ENCODE peak calls at places on chromosome 12, in nine cellular contexts. One of them, this sample, is unnamed.

GRCh38 chr12:24088751-24089150 is 139.3 kb upstream of the SOX5 start:
- DNase-seq in IMR-90: peak; percentile 59
- DNase-seq in uterus: no peak
- DNase-seq in heart left ventricle: no peak
- DNase-seq in transverse colon: no peak
- DNase-seq in A549: no peak
- DNase-seq in testis: no peak
- DNase-seq in thyroid gland: no peak
- DNase-seq in HCT116: no peak
- DNase-seq in this sample: no peak

GRCh38 chr12:50333441-50333840 is 50.1 kb upstream of the LIMA1 start:
- DNase-seq in IMR-90: no peak
- DNase-seq in uterus: no peak
- DNase-seq in heart left ventricle: no peak
- DNase-seq in transverse colon: no peak
- DNase-seq in A549: no peak
- DNase-seq in testis: no peak
- DNase-seq in thyroid gland: no peak
- DNase-seq in HCT116: no peak
- DNase-seq in this sample: no peak

GRCh38 chr12:108117163-108117849 is 11.8 kb upstream of the WSCD2 start:
- DNase-seq in IMR-90: no peak
- DNase-seq in uterus: no peak
- DNase-seq in heart left ventricle: no peak
- DNase-seq in transverse colon: no peak
- DNase-seq in A549: peak; percentile 13
- DNase-seq in testis: no peak
- DNase-seq in thyroid gland: no peak
- DNase-seq in HCT116: no peak
- DNase-seq in this sample: no peak

GRCh38 chr12:98998697-98999299 is 353.7 kb downstream of the APAF1 start:
- DNase-seq in IMR-90: peak; percentile 38
- DNase-seq in uterus: no peak
- DNase-seq in heart left ventricle: no peak
- DNase-seq in transverse colon: no peak
- DNase-seq in A549: peak; percentile 47
- DNase-seq in testis: no peak
- DNase-seq in thyroid gland: no peak
- DNase-seq in HCT116: peak; percentile 12
- DNase-seq in this sample: no peak

GRCh38 chr12:34298176-34298970 is 276.1 kb downstream of the ALG10 start:
- DNase-seq in IMR-90: no peak
- DNase-seq in uterus: no peak
- DNase-seq in heart left ventricle: no peak
- DNase-seq in transverse colon: no peak
- DNase-seq in A549: no peak
- DNase-seq in testis: no peak
- DNase-seq in thyroid gland: no peak
- DNase-seq in HCT116: no peak
- DNase-seq in this sample: no peak

GRCh38 chr12:124496584-124496983 is 70.8 kb downstream of the NCOR2 start:
- DNase-seq in IMR-90: peak; percentile 28
- DNase-seq in uterus: no peak
- DNase-seq in heart left ventricle: no peak
- DNase-seq in transverse colon: no peak
- DNase-seq in A549: peak; percentile 48
- DNase-seq in testis: no peak
- DNase-seq in thyroid gland: no peak
- DNase-seq in HCT116: no peak
- DNase-seq in this sample: no peak

GRCh38 chr12:116483959-116484699 is 75.1 kb upstream of the MAP1LC3B2 start:
- DNase-seq in IMR-90: no peak
- DNase-seq in uterus: peak; percentile 68
- DNase-seq in heart left ventricle: no peak
- DNase-seq in transverse colon: no peak
- DNase-seq in A549: no peak
- DNase-seq in testis: peak; percentile 52
- DNase-seq in thyroid gland: no peak
- DNase-seq in HCT116: no peak
- DNase-seq in this sample: no peak

GRCh38 chr12:51994959-51995358 is 11.8 kb upstream of the TAMALIN start:
- DNase-seq in IMR-90: peak; percentile 57
- DNase-seq in uterus: no peak
- DNase-seq in heart left ventricle: no peak
- DNase-seq in transverse colon: no peak
- DNase-seq in A549: no peak
- DNase-seq in testis: no peak
- DNase-seq in thyroid gland: no peak
- DNase-seq in HCT116: no peak
- DNase-seq in this sample: no peak

GRCh38 chr12:104290855-104291254 is 12.7 kb upstream of the EID3 start:
- DNase-seq in IMR-90: no peak
- DNase-seq in uterus: no peak
- DNase-seq in heart left ventricle: no peak
- DNase-seq in transverse colon: no peak
- DNase-seq in A549: peak; percentile 65
- DNase-seq in testis: no peak
- DNase-seq in thyroid gland: no peak
- DNase-seq in HCT116: no peak
- DNase-seq in this sample: no peak

GRCh38 chr12:132169376-132169775 is 25.1 kb downstream of the NOC4L start:
- DNase-seq in IMR-90: no peak
- DNase-seq in uterus: no peak
- DNase-seq in heart left ventricle: no peak
- DNase-seq in transverse colon: no peak
- DNase-seq in A549: no peak
- DNase-seq in testis: no peak
- DNase-seq in thyroid gland: no peak
- DNase-seq in HCT116: no peak
- DNase-seq in this sample: no peak

GRCh38 chr12:92076106-92076505 is 69.5 kb downstream of the BTG1 start:
- DNase-seq in IMR-90: no peak
- DNase-seq in uterus: no peak
- DNase-seq in heart left ventricle: no peak
- DNase-seq in transverse colon: no peak
- DNase-seq in A549: no peak
- DNase-seq in testis: no peak
- DNase-seq in thyroid gland: no peak
- DNase-seq in HCT116: no peak
- DNase-seq in this sample: no peak

GRCh38 chr12:81758421-81759214 is 532 bp downstream of the PPFIA2 start:
- DNase-seq in IMR-90: no peak
- DNase-seq in uterus: no peak
- DNase-seq in heart left ventricle: no peak
- DNase-seq in transverse colon: no peak
- DNase-seq in A549: peak; percentile 5
- DNase-seq in testis: peak; percentile 53
- DNase-seq in thyroid gland: no peak
- DNase-seq in HCT116: no peak
- DNase-seq in this sample: no peak

GRCh38 chr12:75933136-75933535 is 98.4 kb downstream of the PHLDA1 start:
- DNase-seq in IMR-90: peak; percentile 96
- DNase-seq in uterus: no peak
- DNase-seq in heart left ventricle: no peak
- DNase-seq in transverse colon: no peak
- DNase-seq in A549: peak; percentile 89
- DNase-seq in testis: no peak
- DNase-seq in thyroid gland: no peak
- DNase-seq in HCT116: peak; percentile 75
- DNase-seq in this sample: no peak

GRCh38 chr12:108430245-108430644 is 84.8 kb upstream of the FICD start:
- DNase-seq in IMR-90: peak; percentile 8
- DNase-seq in uterus: no peak
- DNase-seq in heart left ventricle: no peak
- DNase-seq in transverse colon: no peak
- DNase-seq in A549: no peak
- DNase-seq in testis: no peak
- DNase-seq in thyroid gland: no peak
- DNase-seq in HCT116: no peak
- DNase-seq in this sample: no peak

GRCh38 chr12:119669744-119670472 is 2.0 kb downstream of the PRKAB1 start:
- DNase-seq in IMR-90: no peak
- DNase-seq in uterus: no peak
- DNase-seq in heart left ventricle: no peak
- DNase-seq in transverse colon: peak; percentile 70
- DNase-seq in A549: no peak
- DNase-seq in testis: no peak
- DNase-seq in thyroid gland: no peak
- DNase-seq in HCT116: no peak
- DNase-seq in this sample: peak; percentile 58

GRCh38 chr12:93089805-93090569 is 160.9 kb upstream of the EEA1 start:
- DNase-seq in IMR-90: peak; percentile 99
- DNase-seq in uterus: no peak
- DNase-seq in heart left ventricle: no peak
- DNase-seq in transverse colon: peak; percentile 28
- DNase-seq in A549: peak; percentile 83
- DNase-seq in testis: no peak
- DNase-seq in thyroid gland: no peak
- DNase-seq in HCT116: peak; percentile 89
- DNase-seq in this sample: no peak

GRCh38 chr12:6792522-6793201 is 3.3 kb downstream of the CD4 start:
- DNase-seq in IMR-90: peak; percentile 13
- DNase-seq in uterus: no peak
- DNase-seq in heart left ventricle: peak; percentile 42
- DNase-seq in transverse colon: no peak
- DNase-seq in A549: no peak
- DNase-seq in testis: no peak
- DNase-seq in thyroid gland: no peak
- DNase-seq in HCT116: no peak
- DNase-seq in this sample: peak; percentile 41

GRCh38 chr12:96829354-96829753 is 77.7 kb upstream of the NEDD1 start:
- DNase-seq in IMR-90: no peak
- DNase-seq in uterus: no peak
- DNase-seq in heart left ventricle: no peak
- DNase-seq in transverse colon: no peak
- DNase-seq in A549: no peak
- DNase-seq in testis: no peak
- DNase-seq in thyroid gland: no peak
- DNase-seq in HCT116: no peak
- DNase-seq in this sample: no peak

GRCh38 chr12:68675098-68675842 is 11.5 kb upstream of the NUP107 start:
- DNase-seq in IMR-90: no peak
- DNase-seq in uterus: no peak
- DNase-seq in heart left ventricle: peak; percentile 14
- DNase-seq in transverse colon: peak; percentile 64
- DNase-seq in A549: no peak
- DNase-seq in testis: no peak
- DNase-seq in thyroid gland: peak; percentile 11
- DNase-seq in HCT116: no peak
- DNase-seq in this sample: no peak

GRCh38 chr12:78002878-78003277 is 172.2 kb downstream of the NAV3 start:
- DNase-seq in IMR-90: peak; percentile 15
- DNase-seq in uterus: no peak
- DNase-seq in heart left ventricle: no peak
- DNase-seq in transverse colon: no peak
- DNase-seq in A549: peak; percentile 6
- DNase-seq in testis: no peak
- DNase-seq in thyroid gland: no peak
- DNase-seq in HCT116: no peak
- DNase-seq in this sample: no peak

GRCh38 chr12:53054112-53054878 is 4.4 kb downstream of the TNS2 start:
- DNase-seq in IMR-90: peak; percentile 77
- DNase-seq in uterus: peak; percentile 96
- DNase-seq in heart left ventricle: peak; percentile 93
- DNase-seq in transverse colon: peak; percentile 97
- DNase-seq in A549: peak; percentile 96
- DNase-seq in testis: peak; percentile 98
- DNase-seq in thyroid gland: peak; percentile 99
- DNase-seq in HCT116: peak; percentile 94
- DNase-seq in this sample: peak; percentile 98
- TF ChIP-seq POLR2A in IMR-90: no peak
- TF ChIP-seq POLR2A in uterus: peak; percentile 68
- TF ChIP-seq POLR2A in heart left ventricle: no peak
- TF ChIP-seq POLR2A in transverse colon: peak; percentile 81
- TF ChIP-seq POLR2A in A549: peak; percentile 50
- TF ChIP-seq POLR2A in testis: no peak
- TF ChIP-seq POLR2A in thyroid gland: peak; percentile 95
- TF ChIP-seq POLR2A in HCT116: peak; percentile 56
- TF ChIP-seq POLR2A in this sample: peak; percentile 59

DNA sequence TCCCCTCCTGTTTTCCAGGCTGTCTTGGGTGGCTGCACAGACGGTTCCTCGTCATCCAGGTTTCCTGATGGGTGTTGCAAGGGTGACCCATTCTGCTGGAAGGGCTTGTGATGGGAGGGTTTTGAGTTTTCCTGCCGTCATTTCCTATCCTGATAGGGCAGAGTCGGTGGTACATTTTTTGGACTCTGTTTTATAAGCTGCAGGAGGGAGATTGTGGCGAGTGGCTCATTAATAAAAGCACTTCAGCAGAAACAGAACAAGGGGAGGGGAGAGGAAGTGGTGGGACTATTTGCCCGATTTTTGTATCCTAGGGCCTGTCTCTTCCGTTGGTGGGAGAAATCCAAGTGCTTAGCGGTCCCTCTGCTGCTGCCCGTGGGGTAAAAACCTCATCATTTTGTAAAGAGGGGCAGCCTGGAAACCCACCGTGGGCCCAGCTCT is 40.0 kb downstream of the TSPAN9 start:
- DNase-seq in IMR-90: peak; percentile 78
- DNase-seq in uterus: peak; percentile 56
- DNase-seq in heart left ventricle: no peak
- DNase-seq in transverse colon: no peak
- DNase-seq in A549: no peak
- DNase-seq in testis: no peak
- DNase-seq in thyroid gland: no peak
- DNase-seq in HCT116: no peak
- DNase-seq in this sample: no peak
- H3K4me1 ChIP-seq in IMR-90: peaks cover 24% of the 10 kb centered on the region
- H3K4me1 ChIP-seq in uterus: no peaks in the 10 kb centered on the region
- H3K4me1 ChIP-seq in heart left ventricle: peaks cover 58% of the 10 kb centered on the region
- H3K4me1 ChIP-seq in transverse colon: peaks cover 6% of the 10 kb centered on the region
- H3K4me1 ChIP-seq in A549: no peaks in the 10 kb centered on the region
- H3K4me1 ChIP-seq in testis: peaks cover 28% of the 10 kb centered on the region
- H3K4me1 ChIP-seq in thyroid gland: peaks cover 48% of the 10 kb centered on the region
- H3K4me1 ChIP-seq in HCT116: no peaks in the 10 kb centered on the region
- H3K4me1 ChIP-seq in this sample: no peaks in the 10 kb centered on the region

DNA sequence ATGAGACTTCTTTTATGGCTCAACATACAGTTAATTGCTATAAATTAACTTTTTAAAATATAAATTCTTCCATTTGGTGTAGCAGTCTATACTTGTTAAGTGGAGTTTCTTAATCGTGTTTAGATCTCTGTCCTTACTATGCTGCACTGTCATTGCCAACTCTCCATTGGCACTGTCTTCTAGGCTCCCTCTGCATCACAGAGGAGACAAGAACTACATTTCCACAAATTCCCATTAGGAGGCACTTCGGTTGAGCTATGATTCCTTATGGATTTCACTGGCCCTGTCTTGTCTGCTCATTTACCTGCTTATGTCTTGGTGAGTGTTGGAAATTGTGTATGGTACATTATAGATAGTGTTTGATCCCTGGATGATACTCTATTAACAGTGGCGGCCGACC is 630.9 kb upstream of the ATXN7L3B start:
- DNase-seq in IMR-90: no peak
- DNase-seq in uterus: no peak
- DNase-seq in heart left ventricle: no peak
- DNase-seq in transverse colon: no peak
- DNase-seq in A549: no peak
- DNase-seq in testis: no peak
- DNase-seq in thyroid gland: no peak
- DNase-seq in HCT116: no peak
- DNase-seq in this sample: no peak
- TF ChIP-seq POLR2A in IMR-90: no peak
- TF ChIP-seq POLR2A in uterus: no peak
- TF ChIP-seq POLR2A in heart left ventricle: no peak
- TF ChIP-seq POLR2A in transverse colon: no peak
- TF ChIP-seq POLR2A in A549: no peak
- TF ChIP-seq POLR2A in testis: no peak
- TF ChIP-seq POLR2A in thyroid gland: no peak
- TF ChIP-seq POLR2A in HCT116: no peak
- TF ChIP-seq POLR2A in this sample: no peak

GRCh38 chr12:14934511-14934910 is 3.8 kb downstream of the ERP27 start:
- DNase-seq in IMR-90: no peak
- DNase-seq in uterus: no peak
- DNase-seq in heart left ventricle: no peak
- DNase-seq in transverse colon: no peak
- DNase-seq in A549: no peak
- DNase-seq in testis: no peak
- DNase-seq in thyroid gland: no peak
- DNase-seq in HCT116: no peak
- DNase-seq in this sample: no peak
- H3K4me1 ChIP-seq in IMR-90: peaks cover 3% of the 10 kb centered on the region
- H3K4me1 ChIP-seq in uterus: no peaks in the 10 kb centered on the region
- H3K4me1 ChIP-seq in heart left ventricle: no peaks in the 10 kb centered on the region
- H3K4me1 ChIP-seq in transverse colon: peaks cover 7% of the 10 kb centered on the region
- H3K4me1 ChIP-seq in A549: no peaks in the 10 kb centered on the region
- H3K4me1 ChIP-seq in testis: no peaks in the 10 kb centered on the region
- H3K4me1 ChIP-seq in thyroid gland: peaks cover 21% of the 10 kb centered on the region
- H3K4me1 ChIP-seq in HCT116: peaks cover 18% of the 10 kb centered on the region
- H3K4me1 ChIP-seq in this sample: no peaks in the 10 kb centered on the region

This sample was measured in adrenal gland.